ENCODE peak calls at places on chromosomes 13 and 19, in five cellular contexts. One of them, this sample, is unnamed.

GRCh38 chr13:35855531-35856019 is 275.6 kb downstream of the DCLK1 start:
- DNase-seq in left ventricle myocardium inferior: no peak
- DNase-seq in HFFc6: no peak
- DNase-seq in tibial artery: no peak
- DNase-seq in glutamatergic neuron: no peak
- DNase-seq in this sample: no peak

GRCh38 chr13:113539822-113540221 is 44.7 kb upstream of the TFDP1 start:
- DNase-seq in left ventricle myocardium inferior: no peak
- DNase-seq in HFFc6: no peak
- DNase-seq in tibial artery: no peak
- DNase-seq in glutamatergic neuron: no peak
- DNase-seq in this sample: no peak

GRCh38 chr19:58382997-58383603 is 2.3 kb upstream of the ZNF837 start:
- DNase-seq in left ventricle myocardium inferior: no peak
- DNase-seq in HFFc6: no peak
- DNase-seq in tibial artery: no peak
- DNase-seq in glutamatergic neuron: no peak
- DNase-seq in this sample: no peak

GRCh38 chr13:110554227-110554836 is 7.2 kb downstream of the RAB20 start:
- DNase-seq in left ventricle myocardium inferior: no peak
- DNase-seq in HFFc6: no peak
- DNase-seq in tibial artery: no peak
- DNase-seq in glutamatergic neuron: no peak
- DNase-seq in this sample: no peak

GRCh38 chr13:23007430-23007829 is 173.3 kb upstream of the SGCG start:
- DNase-seq in left ventricle myocardium inferior: peak
- DNase-seq in HFFc6: no peak
- DNase-seq in tibial artery: no peak
- DNase-seq in glutamatergic neuron: no peak
- DNase-seq in this sample: no peak

GRCh38 chr13:45681101-45681500 is 21.0 kb upstream of the CBY2 start:
- DNase-seq in left ventricle myocardium inferior: no peak
- DNase-seq in HFFc6: peak
- DNase-seq in tibial artery: no peak
- DNase-seq in glutamatergic neuron: no peak
- DNase-seq in this sample: no peak

GRCh38 chr13:97434417-97435296 is 688 bp downstream of the RAP2A start:
- DNase-seq in left ventricle myocardium inferior: peak
- DNase-seq in HFFc6: peak
- DNase-seq in tibial artery: peak
- DNase-seq in glutamatergic neuron: peak
- DNase-seq in this sample: peak

GRCh38 chr13:83620535-83621220 is 261.6 kb downstream of the SLITRK1 start:
- DNase-seq in left ventricle myocardium inferior: no peak
- DNase-seq in HFFc6: peak
- DNase-seq in tibial artery: no peak
- DNase-seq in glutamatergic neuron: no peak
- DNase-seq in this sample: no peak

GRCh38 chr13:59542303-59542702 is 621.4 kb downstream of the DIAPH3 start:
- DNase-seq in left ventricle myocardium inferior: no peak
- DNase-seq in HFFc6: no peak
- DNase-seq in tibial artery: no peak
- DNase-seq in glutamatergic neuron: no peak
- DNase-seq in this sample: no peak

GRCh38 chr13:32214073-32214472 is 101.1 kb downstream of the ZAR1L start:
- DNase-seq in left ventricle myocardium inferior: no peak
- DNase-seq in HFFc6: no peak
- DNase-seq in tibial artery: no peak
- DNase-seq in glutamatergic neuron: no peak
- DNase-seq in this sample: no peak

GRCh38 chr19:47819841-47820244 is 1.9 kb upstream of the CRX start:
- DNase-seq in left ventricle myocardium inferior: no peak
- DNase-seq in HFFc6: no peak
- DNase-seq in tibial artery: no peak
- DNase-seq in glutamatergic neuron: no peak
- DNase-seq in this sample: no peak

GRCh38 chr13:112764028-112764427 is 74.2 kb downstream of the ATP11A start:
- DNase-seq in left ventricle myocardium inferior: no peak
- DNase-seq in HFFc6: no peak
- DNase-seq in tibial artery: no peak
- DNase-seq in glutamatergic neuron: no peak
- DNase-seq in this sample: no peak

GRCh38 chr19:30338878-30339623 is 33.1 kb upstream of the ZNF536 start:
- DNase-seq in left ventricle myocardium inferior: no peak
- DNase-seq in HFFc6: no peak
- DNase-seq in tibial artery: no peak
- DNase-seq in glutamatergic neuron: no peak
- DNase-seq in this sample: no peak

GRCh38 chr19:50777830-50778303 is 7.6 kb downstream of the GPR32 start:
- DNase-seq in left ventricle myocardium inferior: no peak
- DNase-seq in HFFc6: no peak
- DNase-seq in tibial artery: no peak
- DNase-seq in glutamatergic neuron: peak
- DNase-seq in this sample: peak

GRCh38 chr13:44021422-44021821 is 141.7 kb downstream of the LACC1 start:
- DNase-seq in left ventricle myocardium inferior: no peak
- DNase-seq in HFFc6: no peak
- DNase-seq in tibial artery: no peak
- DNase-seq in glutamatergic neuron: no peak
- DNase-seq in this sample: no peak

GRCh38 chr13:84279166-84279565 is 396.9 kb upstream of the SLITRK1 start:
- DNase-seq in left ventricle myocardium inferior: no peak
- DNase-seq in HFFc6: peak
- DNase-seq in tibial artery: no peak
- DNase-seq in glutamatergic neuron: no peak
- DNase-seq in this sample: no peak

GRCh38 chr13:51902776-51903175 is 41.0 kb downstream of the CCDC70 start:
- DNase-seq in left ventricle myocardium inferior: no peak
- DNase-seq in HFFc6: no peak
- DNase-seq in tibial artery: no peak
- DNase-seq in glutamatergic neuron: no peak
- DNase-seq in this sample: no peak

GRCh38 chr19:38890686-38891085 is 8.7 kb downstream of the SIRT2 start:
- DNase-seq in left ventricle myocardium inferior: no peak
- DNase-seq in HFFc6: no peak
- DNase-seq in tibial artery: no peak
- DNase-seq in glutamatergic neuron: no peak
- DNase-seq in this sample: no peak

GRCh38 chr13:49472186-49472585 is 23.6 kb upstream of the PHF11 start:
- DNase-seq in left ventricle myocardium inferior: no peak
- DNase-seq in HFFc6: no peak
- DNase-seq in tibial artery: no peak
- DNase-seq in glutamatergic neuron: no peak
- DNase-seq in this sample: no peak

GRCh38 chr13:98575876-98576214 is 1.1 kb downstream of the STK24 start:
- DNase-seq in left ventricle myocardium inferior: no peak
- DNase-seq in HFFc6: no peak
- DNase-seq in tibial artery: no peak
- DNase-seq in glutamatergic neuron: no peak
- DNase-seq in this sample: no peak

GRCh38 chr13:43058318-43058674 is 34.9 kb downstream of the DNAJC15 start:
- DNase-seq in left ventricle myocardium inferior: no peak
- DNase-seq in HFFc6: peak
- DNase-seq in tibial artery: no peak
- DNase-seq in glutamatergic neuron: no peak
- DNase-seq in this sample: no peak

GRCh38 chr13:110244926-110245325 is 62.0 kb downstream of the COL4A1 start:
- DNase-seq in left ventricle myocardium inferior: no peak
- DNase-seq in HFFc6: no peak
- DNase-seq in tibial artery: no peak
- DNase-seq in glutamatergic neuron: no peak
- DNase-seq in this sample: no peak

GRCh38 chr19:16382775-16383543 is 58.3 kb downstream of the KLF2 start:
- DNase-seq in left ventricle myocardium inferior: peak
- DNase-seq in HFFc6: peak
- DNase-seq in tibial artery: peak
- DNase-seq in glutamatergic neuron: peak
- DNase-seq in this sample: peak

GRCh38 chr13:23392313-23392712 is 41.2 kb downstream of the SACS start:
- DNase-seq in left ventricle myocardium inferior: no peak
- DNase-seq in HFFc6: no peak
- DNase-seq in tibial artery: no peak
- DNase-seq in glutamatergic neuron: no peak
- DNase-seq in this sample: no peak

GRCh38 chr13:76936736-76937135 is 11.6 kb upstream of the ACOD1 start:
- DNase-seq in left ventricle myocardium inferior: no peak
- DNase-seq in HFFc6: no peak
- DNase-seq in tibial artery: no peak
- DNase-seq in glutamatergic neuron: no peak
- DNase-seq in this sample: no peak

GRCh38 chr19:3398114-3398899 is 31.9 kb downstream of the NFIC start:
- DNase-seq in left ventricle myocardium inferior: peak
- DNase-seq in HFFc6: no peak
- DNase-seq in tibial artery: peak
- DNase-seq in glutamatergic neuron: no peak
- DNase-seq in this sample: no peak

GRCh38 chr13:76542176-76542575 is 344.0 kb downstream of the KCTD12 start:
- DNase-seq in left ventricle myocardium inferior: no peak
- DNase-seq in HFFc6: no peak
- DNase-seq in tibial artery: no peak
- DNase-seq in glutamatergic neuron: no peak
- DNase-seq in this sample: no peak

DNA sequence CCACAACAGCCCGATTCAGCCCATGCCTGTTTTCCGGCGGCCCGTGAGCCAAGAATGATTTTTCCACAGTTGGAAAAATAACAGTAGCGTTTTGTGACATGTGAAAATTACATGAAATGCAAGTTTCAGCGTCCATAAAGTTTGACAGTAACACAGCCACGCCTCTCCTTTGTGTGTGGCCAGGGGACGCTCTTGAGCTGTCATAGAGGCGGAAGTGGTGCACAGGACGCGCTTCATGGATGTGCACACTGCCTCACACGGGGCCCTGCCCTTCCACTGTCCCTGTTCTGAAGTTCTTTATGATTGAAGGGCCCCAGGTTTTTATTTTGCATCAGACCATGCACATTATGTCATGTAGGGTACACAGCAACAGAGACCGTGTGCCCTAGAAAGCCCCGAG is 12.4 kb upstream of the ELAVL1 start:
- DNase-seq in left ventricle myocardium inferior: no peak
- DNase-seq in HFFc6: no peak
- DNase-seq in tibial artery: no peak
- DNase-seq in glutamatergic neuron: no peak
- DNase-seq in this sample: no peak
- TF ChIP-seq CTCF in left ventricle myocardium inferior: no peak
- TF ChIP-seq CTCF in HFFc6: no peak
- TF ChIP-seq CTCF in tibial artery: no peak
- TF ChIP-seq CTCF in glutamatergic neuron: no peak
- TF ChIP-seq CTCF in this sample: peak

GRCh38 chr19:4791183-4792018 is at the start of gene FEM1A:
- DNase-seq in left ventricle myocardium inferior: peak
- DNase-seq in HFFc6: peak
- DNase-seq in tibial artery: peak
- DNase-seq in glutamatergic neuron: peak
- DNase-seq in this sample: peak
- TF ChIP-seq CTCF in left ventricle myocardium inferior: peak
- TF ChIP-seq CTCF in HFFc6: peak
- TF ChIP-seq CTCF in tibial artery: peak
- TF ChIP-seq CTCF in glutamatergic neuron: peak
- TF ChIP-seq CTCF in this sample: peak

GRCh38 chr19:49468199-49468598 is 5.8 kb upstream of the FLT3LG start:
- DNase-seq in left ventricle myocardium inferior: no peak
- DNase-seq in HFFc6: no peak
- DNase-seq in tibial artery: no peak
- DNase-seq in glutamatergic neuron: no peak
- DNase-seq in this sample: no peak
- TF ChIP-seq CTCF in left ventricle myocardium inferior: no peak
- TF ChIP-seq CTCF in HFFc6: no peak
- TF ChIP-seq CTCF in tibial artery: no peak
- TF ChIP-seq CTCF in glutamatergic neuron: no peak
- TF ChIP-seq CTCF in this sample: no peak

GRCh38 chr19:33397536-33398360 is 24.2 kb downstream of the CEBPG start:
- DNase-seq in left ventricle myocardium inferior: no peak
- DNase-seq in HFFc6: no peak
- DNase-seq in tibial artery: peak
- DNase-seq in glutamatergic neuron: peak
- DNase-seq in this sample: peak
- TF ChIP-seq CTCF in left ventricle myocardium inferior: peak
- TF ChIP-seq CTCF in HFFc6: peak
- TF ChIP-seq CTCF in tibial artery: no peak
- TF ChIP-seq CTCF in glutamatergic neuron: peak
- TF ChIP-seq CTCF in this sample: peak

GRCh38 chr19:488505-489417 is 7.5 kb upstream of the MADCAM1 start:
- DNase-seq in left ventricle myocardium inferior: peak
- DNase-seq in HFFc6: peak
- DNase-seq in tibial artery: peak
- DNase-seq in glutamatergic neuron: peak
- DNase-seq in this sample: peak
- TF ChIP-seq CTCF in left ventricle myocardium inferior: no peak
- TF ChIP-seq CTCF in HFFc6: peak
- TF ChIP-seq CTCF in tibial artery: no peak
- TF ChIP-seq CTCF in glutamatergic neuron: no peak
- TF ChIP-seq CTCF in this sample: peak

DNA sequence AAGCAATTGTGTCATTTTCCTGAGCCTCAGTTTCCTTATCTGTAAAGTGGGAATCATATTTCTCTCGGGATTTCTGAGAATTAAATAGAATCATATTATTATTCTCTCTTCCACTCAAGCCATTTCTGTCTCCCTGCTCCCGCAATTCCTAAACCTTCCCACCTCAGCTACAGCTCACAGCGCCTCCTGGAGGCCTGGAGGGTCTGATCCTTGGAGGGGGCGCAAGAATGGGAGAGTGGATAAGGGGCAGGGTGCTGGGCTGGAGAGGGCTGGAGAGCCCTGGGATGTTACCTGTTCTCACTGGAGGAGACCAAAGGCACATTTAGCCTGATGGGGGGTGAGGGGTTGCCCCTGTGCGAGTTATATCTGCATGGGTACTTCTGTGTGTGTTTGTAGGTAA is 31.1 kb upstream of the CYP2S1 start:
- DNase-seq in left ventricle myocardium inferior: no peak
- DNase-seq in HFFc6: no peak
- DNase-seq in tibial artery: no peak
- DNase-seq in glutamatergic neuron: no peak
- DNase-seq in this sample: no peak
- TF ChIP-seq CTCF in left ventricle myocardium inferior: no peak
- TF ChIP-seq CTCF in HFFc6: peak
- TF ChIP-seq CTCF in tibial artery: no peak
- TF ChIP-seq CTCF in glutamatergic neuron: no peak
- TF ChIP-seq CTCF in this sample: no peak

GRCh38 chr19:41745761-41746160 is 9.6 kb upstream of the CEACAM6 start:
- DNase-seq in left ventricle myocardium inferior: no peak
- DNase-seq in HFFc6: no peak
- DNase-seq in tibial artery: no peak
- DNase-seq in glutamatergic neuron: no peak
- DNase-seq in this sample: no peak

GRCh38 chr19:41741244-41741554 is 14.1 kb upstream of the CEACAM6 start:
- DNase-seq in left ventricle myocardium inferior: no peak
- DNase-seq in HFFc6: no peak
- DNase-seq in tibial artery: no peak
- DNase-seq in glutamatergic neuron: no peak
- DNase-seq in this sample: no peak

GRCh38 chr19:41744850-41745249 is 10.5 kb upstream of the CEACAM6 start:
- DNase-seq in left ventricle myocardium inferior: no peak
- DNase-seq in HFFc6: no peak
- DNase-seq in tibial artery: no peak
- DNase-seq in glutamatergic neuron: no peak
- DNase-seq in this sample: no peak

GRCh38 chr19:41748012-41748411 is 7.3 kb upstream of the CEACAM6 start:
- DNase-seq in left ventricle myocardium inferior: no peak
- DNase-seq in HFFc6: no peak
- DNase-seq in tibial artery: no peak
- DNase-seq in glutamatergic neuron: no peak
- DNase-seq in this sample: no peak

GRCh38 chr19:41746593-41747227 is 8.6 kb upstream of the CEACAM6 start:
- DNase-seq in left ventricle myocardium inferior: no peak
- DNase-seq in HFFc6: peak
- DNase-seq in tibial artery: no peak
- DNase-seq in glutamatergic neuron: peak
- DNase-seq in this sample: no peak
- TF ChIP-seq CTCF in left ventricle myocardium inferior: peak
- TF ChIP-seq CTCF in HFFc6: peak
- TF ChIP-seq CTCF in tibial artery: peak
- TF ChIP-seq CTCF in glutamatergic neuron: peak
- TF ChIP-seq CTCF in this sample: peak